ENCODE peak calls at places on chromosome 3, in seven cellular contexts. One of them, this sample, is unnamed.

GRCh38 chr3:134250717-134251220 is at the start of gene RYK:
- DNase-seq in lower lobe of right lung: peak
- DNase-seq in suprapubic skin: peak
- DNase-seq in CD8-positive, alpha-beta T cell: peak
- DNase-seq in AG04450: peak
- DNase-seq in CD4-positive, CD25-positive, alpha-beta regulatory T cell: peak
- DNase-seq in thoracic aorta: peak
- DNase-seq in this sample: peak

GRCh38 chr3:146650691-146651090 is 45.5 kb upstream of the PLSCR5 start:
- DNase-seq in lower lobe of right lung: no peak
- DNase-seq in suprapubic skin: no peak
- DNase-seq in CD8-positive, alpha-beta T cell: no peak
- DNase-seq in AG04450: no peak
- DNase-seq in CD4-positive, CD25-positive, alpha-beta regulatory T cell: no peak
- DNase-seq in thoracic aorta: no peak
- DNase-seq in this sample: no peak

GRCh38 chr3:134949150-134949549 is 154.1 kb downstream of the EPHB1 start:
- DNase-seq in lower lobe of right lung: no peak
- DNase-seq in suprapubic skin: no peak
- DNase-seq in CD8-positive, alpha-beta T cell: no peak
- DNase-seq in AG04450: no peak
- DNase-seq in CD4-positive, CD25-positive, alpha-beta regulatory T cell: no peak
- DNase-seq in thoracic aorta: no peak
- DNase-seq in this sample: no peak

GRCh38 chr3:145951431-145951830 is 209.6 kb downstream of the PLOD2 start:
- DNase-seq in lower lobe of right lung: no peak
- DNase-seq in suprapubic skin: no peak
- DNase-seq in CD8-positive, alpha-beta T cell: no peak
- DNase-seq in AG04450: no peak
- DNase-seq in CD4-positive, CD25-positive, alpha-beta regulatory T cell: no peak
- DNase-seq in thoracic aorta: no peak
- DNase-seq in this sample: no peak

GRCh38 chr3:173945801-173946200 is 548.3 kb downstream of the NLGN1 start:
- DNase-seq in lower lobe of right lung: no peak
- DNase-seq in suprapubic skin: no peak
- DNase-seq in CD8-positive, alpha-beta T cell: no peak
- DNase-seq in AG04450: no peak
- DNase-seq in CD4-positive, CD25-positive, alpha-beta regulatory T cell: no peak
- DNase-seq in thoracic aorta: no peak
- DNase-seq in this sample: no peak

GRCh38 chr3:133574260-133574881 is 885 bp downstream of the CDV3 start:
- DNase-seq in lower lobe of right lung: peak
- DNase-seq in suprapubic skin: peak
- DNase-seq in CD8-positive, alpha-beta T cell: peak
- DNase-seq in AG04450: no peak
- DNase-seq in CD4-positive, CD25-positive, alpha-beta regulatory T cell: peak
- DNase-seq in thoracic aorta: no peak
- DNase-seq in this sample: peak

GRCh38 chr3:119323401-119324107 is 29.4 kb downstream of the ARHGAP31 start:
- DNase-seq in lower lobe of right lung: no peak
- DNase-seq in suprapubic skin: no peak
- DNase-seq in CD8-positive, alpha-beta T cell: no peak
- DNase-seq in AG04450: no peak
- DNase-seq in CD4-positive, CD25-positive, alpha-beta regulatory T cell: peak
- DNase-seq in thoracic aorta: no peak
- DNase-seq in this sample: no peak

GRCh38 chr3:183809209-183809608 is 16.2 kb downstream of the MAP6D1 start:
- DNase-seq in lower lobe of right lung: no peak
- DNase-seq in suprapubic skin: no peak
- DNase-seq in CD8-positive, alpha-beta T cell: no peak
- DNase-seq in AG04450: no peak
- DNase-seq in CD4-positive, CD25-positive, alpha-beta regulatory T cell: no peak
- DNase-seq in thoracic aorta: no peak
- DNase-seq in this sample: no peak

GRCh38 chr3:184261270-184262165 is at the start of gene CAMK2N2:
- DNase-seq in lower lobe of right lung: peak
- DNase-seq in suprapubic skin: no peak
- DNase-seq in CD8-positive, alpha-beta T cell: peak
- DNase-seq in AG04450: no peak
- DNase-seq in CD4-positive, CD25-positive, alpha-beta regulatory T cell: peak
- DNase-seq in thoracic aorta: no peak
- DNase-seq in this sample: peak

GRCh38 chr3:187318819-187319616 is 27.5 kb upstream of the MASP1 start:
- DNase-seq in lower lobe of right lung: no peak
- DNase-seq in suprapubic skin: no peak
- DNase-seq in CD8-positive, alpha-beta T cell: peak
- DNase-seq in AG04450: peak
- DNase-seq in CD4-positive, CD25-positive, alpha-beta regulatory T cell: peak
- DNase-seq in thoracic aorta: peak
- DNase-seq in this sample: no peak

DNA sequence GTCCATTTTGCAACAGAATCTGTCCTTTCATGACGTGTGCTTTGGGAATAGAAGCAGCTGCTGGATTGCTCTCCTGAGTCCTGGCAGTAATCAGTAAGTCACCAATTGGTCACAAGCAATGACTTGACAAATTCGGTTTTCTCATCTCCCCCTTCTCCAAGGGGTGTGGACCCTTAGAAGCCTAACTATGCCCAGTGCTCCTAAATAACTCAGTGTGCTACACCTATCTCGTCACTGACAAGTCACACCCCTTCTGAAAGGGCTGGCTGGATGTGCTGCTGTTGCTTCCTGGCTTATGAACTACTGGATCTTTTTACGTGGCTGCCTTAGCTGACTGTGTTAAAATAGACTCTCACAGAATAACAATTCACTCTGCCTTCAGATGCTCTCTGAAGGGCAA is 1351.5 kb downstream of the ZPLD1 start:
- DNase-seq in lower lobe of right lung: no peak
- DNase-seq in suprapubic skin: no peak
- DNase-seq in CD8-positive, alpha-beta T cell: no peak
- DNase-seq in AG04450: no peak
- DNase-seq in CD4-positive, CD25-positive, alpha-beta regulatory T cell: no peak
- DNase-seq in thoracic aorta: no peak
- DNase-seq in this sample: no peak
- H3K27ac ChIP-seq in lower lobe of right lung: no peak
- H3K27ac ChIP-seq in suprapubic skin: no peak
- H3K27ac ChIP-seq in CD8-positive, alpha-beta T cell: no peak
- H3K27ac ChIP-seq in AG04450: no peak
- H3K27ac ChIP-seq in CD4-positive, CD25-positive, alpha-beta regulatory T cell: no peak
- H3K27ac ChIP-seq in thoracic aorta: no peak
- H3K27ac ChIP-seq in this sample: peak

GRCh38 chr3:32457971-32458471 is 44.6 kb downstream of the CMTM6 start:
- DNase-seq in lower lobe of right lung: no peak
- DNase-seq in suprapubic skin: no peak
- DNase-seq in CD8-positive, alpha-beta T cell: peak
- DNase-seq in AG04450: no peak
- DNase-seq in CD4-positive, CD25-positive, alpha-beta regulatory T cell: peak
- DNase-seq in thoracic aorta: no peak
- DNase-seq in this sample: no peak
- H3K27ac ChIP-seq in lower lobe of right lung: peak
- H3K27ac ChIP-seq in suprapubic skin: peak
- H3K27ac ChIP-seq in CD8-positive, alpha-beta T cell: peak
- H3K27ac ChIP-seq in AG04450: no peak
- H3K27ac ChIP-seq in CD4-positive, CD25-positive, alpha-beta regulatory T cell: peak
- H3K27ac ChIP-seq in thoracic aorta: no peak
- H3K27ac ChIP-seq in this sample: no peak

DNA sequence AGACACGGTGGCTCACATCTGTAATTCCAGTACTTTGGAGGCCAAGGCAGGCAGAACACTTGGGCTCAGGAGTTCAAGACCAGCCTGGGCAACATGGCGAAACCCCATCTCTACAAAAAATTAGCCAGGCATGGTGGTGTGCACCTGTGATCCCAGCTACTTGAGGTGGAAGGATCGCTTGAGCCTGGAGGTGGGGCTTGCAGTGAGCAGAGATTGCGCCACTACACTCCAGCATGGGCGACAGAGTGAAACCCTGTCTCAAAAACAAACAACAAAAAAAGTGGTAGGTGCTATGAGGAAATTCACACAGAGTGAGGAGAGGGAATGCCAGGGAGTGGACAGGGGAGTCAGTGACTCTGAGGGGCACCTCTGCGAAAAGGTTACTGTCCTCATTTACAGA is 29.4 kb downstream of the RPN1 start:
- DNase-seq in lower lobe of right lung: peak
- DNase-seq in suprapubic skin: no peak
- DNase-seq in CD8-positive, alpha-beta T cell: no peak
- DNase-seq in AG04450: no peak
- DNase-seq in CD4-positive, CD25-positive, alpha-beta regulatory T cell: no peak
- DNase-seq in thoracic aorta: no peak
- DNase-seq in this sample: no peak
- H3K27ac ChIP-seq in lower lobe of right lung: peak
- H3K27ac ChIP-seq in suprapubic skin: no peak
- H3K27ac ChIP-seq in CD8-positive, alpha-beta T cell: no peak
- H3K27ac ChIP-seq in AG04450: no peak
- H3K27ac ChIP-seq in CD4-positive, CD25-positive, alpha-beta regulatory T cell: no peak
- H3K27ac ChIP-seq in thoracic aorta: no peak
- H3K27ac ChIP-seq in this sample: no peak

DNA sequence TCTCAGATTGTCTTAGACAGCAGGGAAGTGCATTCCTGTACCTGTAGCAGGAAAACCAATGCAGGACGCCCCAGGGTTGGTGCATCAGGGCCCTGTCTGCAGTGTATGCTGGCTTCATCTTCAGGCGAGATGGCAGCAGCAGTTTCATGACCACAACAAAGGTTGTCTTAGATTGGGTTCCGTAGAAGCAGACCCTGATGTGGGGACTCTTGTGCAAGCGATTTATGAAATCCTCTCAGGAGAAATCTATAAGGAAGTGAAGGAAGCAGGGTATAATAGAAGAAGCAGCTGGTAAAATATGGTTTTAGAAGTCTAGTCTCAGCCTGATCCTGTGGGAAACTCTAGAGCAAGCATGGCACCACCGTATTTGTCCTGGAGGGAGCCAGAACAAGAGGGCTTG is 25.0 kb downstream of the DNAH1 start:
- DNase-seq in lower lobe of right lung: no peak
- DNase-seq in suprapubic skin: no peak
- DNase-seq in CD8-positive, alpha-beta T cell: no peak
- DNase-seq in AG04450: no peak
- DNase-seq in CD4-positive, CD25-positive, alpha-beta regulatory T cell: no peak
- DNase-seq in thoracic aorta: no peak
- DNase-seq in this sample: no peak
- H3K27ac ChIP-seq in lower lobe of right lung: no peak
- H3K27ac ChIP-seq in suprapubic skin: no peak
- H3K27ac ChIP-seq in CD8-positive, alpha-beta T cell: no peak
- H3K27ac ChIP-seq in AG04450: no peak
- H3K27ac ChIP-seq in CD4-positive, CD25-positive, alpha-beta regulatory T cell: no peak
- H3K27ac ChIP-seq in thoracic aorta: no peak
- H3K27ac ChIP-seq in this sample: no peak

DNA sequence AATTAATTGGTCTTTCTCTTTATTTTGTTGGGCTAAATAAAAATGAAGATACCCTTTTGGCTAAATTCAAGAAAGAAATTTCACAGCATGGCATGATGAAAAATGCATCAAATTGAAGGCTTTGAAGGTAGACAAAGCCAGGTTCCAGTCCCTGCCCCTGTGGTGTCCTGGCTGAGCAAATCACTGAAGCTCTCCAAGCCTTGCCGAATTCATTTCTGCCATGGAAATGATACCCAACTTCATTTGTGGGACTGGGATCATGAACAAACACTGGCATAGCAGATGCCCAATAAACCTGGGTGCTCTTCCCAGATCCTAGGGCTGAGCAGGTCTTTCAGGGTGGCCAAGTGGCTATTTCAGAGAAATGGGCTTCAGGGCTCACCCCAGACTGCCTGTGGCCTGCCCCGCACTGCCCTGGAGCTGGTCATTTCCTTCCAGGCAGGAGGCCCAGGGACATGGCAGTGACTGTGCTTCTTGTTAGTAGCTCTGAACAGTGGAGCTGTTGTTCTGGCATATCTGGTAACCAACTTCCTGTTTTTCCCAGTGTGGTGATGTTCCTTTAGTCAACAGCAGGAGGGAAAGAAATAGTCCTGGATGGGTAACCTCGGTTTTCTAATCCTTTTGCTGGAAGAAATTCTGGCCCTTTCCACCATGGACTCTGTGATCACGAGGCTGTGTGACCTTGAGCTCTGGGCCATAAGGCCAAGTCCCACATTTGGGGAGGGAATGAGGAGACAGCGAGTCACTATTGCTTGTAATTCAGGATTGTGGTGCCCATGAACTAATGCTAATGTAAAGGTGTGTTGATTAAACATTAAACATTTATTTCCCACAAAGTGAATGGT is 47.6 kb downstream of the CTDSPL start:
- DNase-seq in lower lobe of right lung: no peak
- DNase-seq in suprapubic skin: no peak
- DNase-seq in CD8-positive, alpha-beta T cell: no peak
- DNase-seq in AG04450: no peak
- DNase-seq in CD4-positive, CD25-positive, alpha-beta regulatory T cell: no peak
- DNase-seq in thoracic aorta: no peak
- DNase-seq in this sample: no peak
- H3K27ac ChIP-seq in lower lobe of right lung: no peak
- H3K27ac ChIP-seq in suprapubic skin: peak
- H3K27ac ChIP-seq in CD8-positive, alpha-beta T cell: no peak
- H3K27ac ChIP-seq in AG04450: no peak
- H3K27ac ChIP-seq in CD4-positive, CD25-positive, alpha-beta regulatory T cell: no peak
- H3K27ac ChIP-seq in thoracic aorta: no peak
- H3K27ac ChIP-seq in this sample: no peak

This sample was measured in psoas muscle.